ENCODE peak calls at places on chromosomes 1 and 21, in ten cellular contexts. U is Right ventricle myocardium superior; Q is WTC11; G is T follicular helper cell; M is GM04504; L is spleen; J is CD8-positive, alpha-beta memory T cell; B is Calu3; P is ACHN; E is activated CD4-positive, alpha-beta T cell treated with anti-CD3 and anti-CD28 coated beads, Interleukin-2, amount 10 ng/mL, durations not matched to agents 24 days and 14 days. S is an unnamed sample.

GRCh38 chr1:207088731-207089626 is at the start of gene C4BPB:
- DNase-seq in U (no peak), Q (no peak), G (no peak), M (no peak), L (no peak), J (peak; percentile 61), B (peak; percentile 54), P (no peak), E (peak; percentile 80), S (no peak)

GRCh38 chr1:1540817-1541628 is 599 bp upstream of the TMEM240 start:
- DNase-seq in U (no peak), Q (no peak), G (no peak), M (no peak), L (peak; percentile 87), J (no peak), B (no peak), P (no peak), E (no peak), S (no peak)

GRCh38 chr21:42544544-42544943 is 30.9 kb downstream of the SLC37A1 start:
- DNase-seq in U (no peak), Q (peak; percentile 6), G (no peak), M (no peak), L (no peak), J (no peak), B (no peak), P (no peak), E (no peak), S (no peak)

GRCh38 chr1:168582690-168583325 is 6.4 kb downstream of the XCL1 start:
- DNase-seq in U (no peak), Q (no peak), G (no peak), M (peak; percentile 18), L (no peak), J (no peak), B (no peak), P (peak; percentile 9), E (no peak), S (no peak)

GRCh38 chr1:151710187-151710586 is 6.4 kb downstream of the CELF3 start:
- DNase-seq in U (no peak), Q (peak; percentile 81), G (peak; percentile 7), M (no peak), L (no peak), J (no peak), B (peak; percentile 46), P (no peak), E (peak; percentile 71), S (peak; percentile 43)

GRCh38 chr1:153190373-153190772 is 12.9 kb upstream of the LELP1 start:
- DNase-seq in U (no peak), Q (no peak), G (no peak), M (no peak), L (no peak), J (no peak), B (peak; percentile 48), P (peak; percentile 12), E (no peak), S (no peak)

GRCh38 chr1:152942161-152942560 is 4.8 kb upstream of the SPRR5 start:
- DNase-seq in U (no peak), Q (no peak), G (no peak), M (no peak), L (no peak), J (no peak), B (no peak), P (no peak), E (no peak), S (no peak)

GRCh38 chr1:53047737-53048344 is 14.2 kb upstream of the PODN start:
- DNase-seq in U (no peak), Q (no peak), G (no peak), M (peak; percentile 23), L (no peak), J (no peak), B (no peak), P (peak; percentile 6), E (no peak), S (no peak)

GRCh38 chr21:27536319-27536718 is 569.4 kb upstream of the ADAMTS5 start:
- DNase-seq in U (no peak), Q (no peak), G (no peak), M (no peak), L (no peak), J (no peak), B (no peak), P (no peak), E (no peak), S (no peak)